ENCODE peak calls at places on chromosome 20, in nine cellular contexts. B is NCI-H446, N is HT-29, E is transverse colon, V is ovary, P is NCI-H1105, W is tibial artery, I is right lobe of liver, K is HTR-8/SVneo. X is an unnamed sample.

GRCh38 chr20:24411003-24411402 is 58.4 kb upstream of the SYNDIG1 start:
- DNase-seq in B (peak; percentile 76), P (no peak), N (no peak), I (no peak), V (no peak), K (no peak), E (no peak), W (no peak), X (no peak)

GRCh38 chr20:3857405-3857804 is 10.8 kb downstream of the MAVS start:
- DNase-seq in E (peak; percentile 32), V (no peak), N (no peak), I (no peak), W (no peak), B (no peak), K (no peak), P (peak; percentile 94), X (no peak)

GRCh38 chr20:35886537-35886936 is 67.8 kb downstream of the SCAND1 start:
- DNase-seq in I (no peak), P (no peak), W (no peak), B (peak; percentile 86), N (no peak), V (no peak), E (no peak), K (no peak), X (no peak)

GRCh38 chr20:32984196-32984595 is 20.0 kb downstream of the SUN5 start:
- DNase-seq in B (no peak), W (no peak), N (no peak), K (no peak), P (no peak), E (no peak), I (no peak), V (no peak), X (peak; percentile 83)

GRCh38 chr20:45695496-45695895 is 6.3 kb upstream of the WFDC13 start:
- DNase-seq in I (no peak), W (no peak), V (no peak), E (no peak), N (no peak), P (no peak), B (no peak), K (no peak), X (no peak)

GRCh38 chr20:39289316-39289715 is 327.2 kb downstream of the DHX35 start:
- DNase-seq in E (no peak), W (no peak), P (no peak), V (no peak), K (no peak), B (no peak), I (no peak), N (peak; percentile 56), X (no peak)

GRCh38 chr20:61720348-61720696 is 345.4 kb downstream of the TAF4 start:
- DNase-seq in P (no peak), N (no peak), K (no peak), B (no peak), W (no peak), E (no peak), I (no peak), V (no peak), X (no peak)

GRCh38 chr20:33770005-33770404 is 38.2 kb downstream of the ZNF341 start:
- DNase-seq in V (no peak), E (peak; percentile 52), W (no peak), B (no peak), I (no peak), P (no peak), K (no peak), N (peak; percentile 88), X (no peak)

GRCh38 chr20:60749804-60750602 is 502.1 kb upstream of the CDH4 start:
- DNase-seq in P (no peak), K (no peak), I (no peak), E (no peak), V (no peak), B (peak; percentile 22), N (peak; percentile 35), W (no peak), X (peak; percentile 22)

GRCh38 chr20:1341561-1342265 is 12.8 kb upstream of the SDCBP2 start:
- DNase-seq in W (no peak), K (peak; percentile 23), V (no peak), E (no peak), N (no peak), P (no peak), B (peak; percentile 24), I (no peak), X (no peak)

GRCh38 chr20:1929460-1929859 is 34.3 kb downstream of the SIRPA start:
- DNase-seq in W (no peak), V (no peak), E (no peak), N (no peak), K (no peak), B (no peak), P (no peak), I (no peak), X (no peak)

GRCh38 chr20:29298759-29299613 is 1958.5 kb upstream of the DEFB115 start:
- DNase-seq in E (no peak), I (no peak), B (no peak), W (no peak), K (no peak), N (no peak), V (no peak), P (no peak), X (no peak)

GRCh38 chr20:40009542-40009941 is 679.5 kb downstream of the MAFB start:
- DNase-seq in K (no peak), W (no peak), I (no peak), V (no peak), P (no peak), B (no peak), N (no peak), E (no peak), X (no peak)

GRCh38 chr20:48619126-48620101 is 208.4 kb downstream of the PREX1 start:
- DNase-seq in K (no peak), I (peak; percentile 53), B (peak; percentile 97), W (no peak), V (no peak), N (no peak), E (no peak), P (peak; percentile 24), X (no peak)

GRCh38 chr20:54291339-54292060 is 83.6 kb downstream of the PFDN4 start:
- DNase-seq in N (no peak), W (no peak), I (no peak), K (no peak), P (no peak), B (no peak), E (no peak), V (no peak), X (no peak)

GRCh38 chr20:48704761-48705160 is 123.0 kb downstream of the PREX1 start:
- DNase-seq in W (peak; percentile 68), I (no peak), E (no peak), K (no peak), P (no peak), V (no peak), B (no peak), N (no peak), X (no peak)

GRCh38 chr20:36461600-36462439 is 79.5 kb upstream of the MYL9 start:
- DNase-seq in V (peak; percentile 67), P (peak; percentile 22), I (peak; percentile 76), N (peak; percentile 45), E (peak; percentile 60), B (peak; percentile 32), K (no peak), W (peak; percentile 86), X (no peak)

GRCh38 chr20:50248104-50248631 is 57.5 kb downstream of the CEBPB start:
- DNase-seq in K (peak; percentile 84), B (no peak), P (no peak), E (no peak), V (no peak), I (peak; percentile 66), N (peak; percentile 65), W (no peak), X (no peak)

GRCh38 chr20:17556842-17557674 is 12.8 kb upstream of the DSTN start:
- DNase-seq in W (peak; percentile 83), N (peak; percentile 66), P (peak; percentile 93), V (peak; percentile 72), E (peak; percentile 73), B (peak; percentile 92), I (peak; percentile 92), K (no peak), X (no peak)

GRCh38 chr20:8309638-8310037 is 177.6 kb downstream of the PLCB1 start:
- DNase-seq in V (no peak), P (no peak), K (no peak), I (no peak), E (no peak), N (no peak), B (peak; percentile 77), W (no peak), X (no peak)

GRCh38 chr20:11687546-11688292 is 230.0 kb upstream of the BTBD3 start:
- DNase-seq in V (no peak), K (no peak), B (no peak), N (peak; percentile 73), P (no peak), W (no peak), I (no peak), E (no peak), X (no peak)

GRCh38 chr20:54199721-54200176 is 8.1 kb upstream of the PFDN4 start:
- DNase-seq in V (peak; percentile 72), W (peak; percentile 73), B (peak; percentile 77), K (peak; percentile 87), I (peak; percentile 78), P (peak; percentile 59), N (peak; percentile 99), E (peak; percentile 85), X (peak; percentile 82)

GRCh38 chr20:25250508-25250907 is 2.6 kb downstream of the PYGB start:
- DNase-seq in B (no peak), W (peak; percentile 48), P (no peak), N (peak; percentile 40), I (no peak), V (no peak), E (peak; percentile 8), K (no peak), X (no peak)

GRCh38 chr20:14830466-14830865 is 493.1 kb upstream of the FLRT3 start:
- DNase-seq in N (no peak), B (no peak), V (no peak), K (no peak), W (no peak), P (peak; percentile 84), I (no peak), E (no peak), X (no peak)

GRCh38 chr20:60121903-60122302 is 163.7 kb downstream of the CDH26 start:
- DNase-seq in W (no peak), P (no peak), B (no peak), K (no peak), E (no peak), I (no peak), V (no peak), N (no peak), X (no peak)

GRCh38 chr20:21490105-21490504 is 23.8 kb downstream of the NKX2-2 start:
- DNase-seq in E (no peak), K (no peak), B (no peak), P (no peak), I (no peak), N (peak; percentile 15), W (no peak), V (no peak), X (no peak)

GRCh38 chr20:38127011-38127621 is 38.0 kb downstream of the TGM2 start:
- DNase-seq in P (no peak), E (no peak), K (peak; percentile 81), I (no peak), V (peak; percentile 40), N (peak; percentile 91), W (peak; percentile 79), B (peak; percentile 50), X (peak; percentile 73)

GRCh38 chr20:1718604-1719384 is 61.2 kb upstream of the SIRPG start:
- DNase-seq in N (no peak), W (no peak), K (peak; percentile 19), I (no peak), E (no peak), B (peak; percentile 38), V (no peak), P (no peak), X (no peak)

GRCh38 chr20:48437146-48437545 is 390.7 kb downstream of the PREX1 start:
- DNase-seq in I (no peak), W (no peak), N (no peak), B (no peak), P (no peak), V (no peak), E (no peak), K (no peak), X (no peak)

GRCh38 chr20:708956-709355 is 33.4 kb upstream of the SCRT2 start:
- DNase-seq in W (peak; percentile 4), K (no peak), P (no peak), I (no peak), V (no peak), B (no peak), N (no peak), E (no peak), X (no peak)

GRCh38 chr20:17721802-17722486 is 22.2 kb downstream of the BANF2 start:
- DNase-seq in K (no peak), E (peak; percentile 30), P (no peak), I (no peak), V (no peak), N (peak; percentile 13), W (no peak), B (no peak), X (peak; percentile 33)